ENCODE peak calls at places on chromosomes 4 and X, in four cellular contexts. E is fibroblast of lung, O is foreskin keratinocyte, J is ascending aorta. N is an unnamed sample.

GRCh38 chr4:27764526-27764837 is 903.8 kb downstream of the STIM2 start:
- DNase-seq in E (no peak), O (no peak), J (no peak), N (no peak)

GRCh38 chr4:36399762-36400353 is 118.4 kb downstream of the DTHD1 start:
- DNase-seq in E (peak; percentile 6), O (no peak), J (no peak), N (peak; percentile 7)

GRCh38 chrX:10085223-10085622 is 71.6 kb upstream of the CLCN4 start:
- DNase-seq in E (peak; percentile 9), O (no peak), J (no peak), N (no peak)

GRCh38 chr4:156946508-156947197 is 24.9 kb downstream of the PDGFC start:
- DNase-seq in E (peak; percentile 99), O (peak; percentile 98), J (no peak), N (no peak)

GRCh38 chrX:23503835-23504539 is 163.3 kb upstream of the PRDX4 start:
- DNase-seq in E (peak; percentile 93), O (peak; percentile 79), J (peak; percentile 30), N (peak; percentile 80)

GRCh38 chr4:121199742-121200561 is 35.8 kb upstream of the TNIP3 start:
- DNase-seq in E (no peak), O (no peak), J (no peak), N (no peak)

GRCh38 chrX:153969904-153970397 is 1.7 kb downstream of the HCFC1 start:
- DNase-seq in E (peak; percentile 46), O (no peak), J (no peak), N (no peak)

GRCh38 chr4:111628437-111628836 is 516.8 kb upstream of the FAM241A start:
- DNase-seq in E (peak; percentile 33), O (no peak), J (no peak), N (no peak)

GRCh38 chr4:163017135-163017534 is 149.6 kb downstream of the NAF1 start:
- DNase-seq in E (no peak), O (no peak), J (no peak), N (no peak)

GRCh38 chrX:150507251-150507856 is 61.1 kb upstream of the MTM1 start:
- DNase-seq in E (peak; percentile 18), O (no peak), J (no peak), N (no peak)

GRCh38 chr4:68373513-68373912 is 23.6 kb upstream of the YTHDC1 start:
- DNase-seq in E (peak; percentile 84), O (peak; percentile 27), J (peak; percentile 31), N (peak; percentile 89)

GRCh38 chrX:47224266-47224895 is 5.9 kb downstream of the CDK16 start:
- DNase-seq in E (no peak), O (no peak), J (no peak), N (no peak)

DNA sequence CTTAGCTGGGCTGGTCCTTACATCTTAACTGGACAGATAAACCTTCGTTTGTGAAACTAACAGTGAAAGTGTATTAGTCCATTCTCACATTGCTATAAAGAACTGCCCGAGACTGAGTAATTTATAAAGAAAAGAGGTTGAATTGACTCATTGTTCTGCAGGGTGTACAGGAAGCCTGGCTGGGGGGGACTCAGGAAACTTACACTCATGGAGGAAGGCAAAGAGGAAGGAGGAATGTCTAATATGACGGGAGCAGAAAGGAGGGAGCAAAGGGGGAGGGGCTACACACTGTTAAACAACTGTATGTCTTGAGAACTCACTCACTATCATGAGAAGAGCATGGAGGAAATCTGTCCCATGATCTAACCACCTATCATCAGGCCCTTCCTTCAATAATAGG is 1566.5 kb upstream of the PCDH7 start:
- DNase-seq in E (no peak), O (no peak), J (no peak), N (peak; percentile 1)
- TF ChIP-seq CTCF in E (no peak), O (no peak), J (no peak), N (no peak)

GRCh38 chrX:19566359-19567141 is 51.2 kb upstream of the MAP3K15 start:
- DNase-seq in E (peak; percentile 33), O (no peak), J (no peak), N (no peak)
- H3K4me1 ChIP-seq in E (no peaks in the 10 kb centered on the region), O (no peaks in the 10 kb centered on the region), J (no peaks in the 10 kb centered on the region), N (peaks cover 15% of the 10 kb centered on the region)

DNA sequence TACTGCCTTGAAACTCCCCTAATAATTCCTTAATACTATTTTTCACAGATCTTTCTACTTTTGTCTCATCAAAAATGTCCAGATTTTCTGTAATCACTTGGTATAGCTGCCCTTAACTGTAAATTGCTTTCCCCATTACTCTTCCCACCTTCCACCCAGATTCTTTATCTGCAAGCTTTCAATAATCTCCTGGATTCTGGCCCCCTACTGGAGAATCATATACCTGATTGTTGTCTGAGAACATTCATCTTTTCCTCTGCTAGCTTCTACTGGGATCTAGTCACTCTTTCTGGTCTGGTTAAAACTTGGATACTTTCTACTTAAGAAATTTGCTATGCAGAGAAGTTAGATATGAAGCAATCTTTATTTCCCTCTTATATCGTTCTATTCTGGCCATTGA is 552.6 kb downstream of the PCDH19 start:
- DNase-seq in E (no peak), O (no peak), J (no peak), N (peak; percentile 3)
- TF ChIP-seq CTCF in E (no peak), O (no peak), J (no peak), N (no peak)

GRCh38 chrX:39904816-39905474 is 192.8 kb downstream of the BCOR start:
- DNase-seq in E (peak; percentile 8), O (no peak), J (no peak), N (no peak)
- H3K4me1 ChIP-seq in E (peaks cover 13% of the 10 kb centered on the region), O (peaks cover 9% of the 10 kb centered on the region), J (peaks cover 15% of the 10 kb centered on the region), N (peaks cover 40% of the 10 kb centered on the region)

GRCh38 chrX:135688137-135688536 is 25.3 kb upstream of the CT45A1 start:
- DNase-seq in E (no peak), O (no peak), J (no peak), N (no peak)
- TF ChIP-seq CTCF in E (no peak), O (no peak), J (no peak), N (peak; percentile 3)

GRCh38 chr4:74453846-74454742 is 9.2 kb downstream of the AREG start:
- DNase-seq in E (no peak), O (no peak), J (no peak), N (no peak)

GRCh38 chr4:74455361-74456055 is 10.6 kb downstream of the AREG start:
- DNase-seq in E (no peak), O (peak; percentile 87), J (no peak), N (peak; percentile 48)

GRCh38 chr4:74450298-74450683 is 5.4 kb downstream of the AREG start:
- DNase-seq in E (no peak), O (no peak), J (no peak), N (peak; percentile 50)

GRCh38 chr4:74451214-74451661 is 6.3 kb downstream of the AREG start:
- DNase-seq in E (peak; percentile 70), O (no peak), J (no peak), N (no peak)

GRCh38 chr4:74453037-74453635 is 8.2 kb downstream of the AREG start:
- DNase-seq in E (no peak), O (no peak), J (no peak), N (no peak)
- H3K4me1 ChIP-seq in E (no peaks in the 10 kb centered on the region), O (no peaks in the 10 kb centered on the region), J (no peaks in the 10 kb centered on the region), N (no peaks in the 10 kb centered on the region)

GRCh38 chrX:94831364-94831763 is 1157.4 kb downstream of the FAM133A start:
- DNase-seq in E (peak; percentile 4), O (no peak), J (no peak), N (peak; percentile 20)
- TF ChIP-seq CTCF in E (no peak), O (peak; percentile 11), J (no peak), N (peak; percentile 24)